ENCODE peak calls at places on chromosome 6, in four cellular contexts. P is cardiac fibroblast, D is tibial artery, V is thyroid gland. J is an unnamed sample.

GRCh38 chr6:71810880-71811279 is 75.5 kb upstream of the RIMS1 start:
- DNase-seq in V (no peak), P (no peak), D (no peak), J (no peak)

GRCh38 chr6:170347091-170347490 is 40.5 kb downstream of the FAM120B start:
- DNase-seq in V (no peak), P (no peak), D (no peak), J (no peak)

GRCh38 chr6:150755042-150755441 is 110.5 kb upstream of the MTHFD1L start:
- DNase-seq in P (no peak), V (no peak), D (no peak), J (no peak)

GRCh38 chr6:129748901-129749748 is 39.1 kb upstream of the ARHGAP18 start:
- DNase-seq in P (peak), D (no peak), V (no peak), J (no peak)

GRCh38 chr6:25118038-25118437 is 161.1 kb upstream of the CARMIL1 start:
- DNase-seq in D (no peak), P (no peak), V (no peak), J (no peak)

GRCh38 chr6:169208011-169208410 is 45.6 kb downstream of the THBS2 start:
- DNase-seq in D (no peak), P (no peak), V (no peak), J (no peak)

GRCh38 chr6:144528605-144529425 is 243.7 kb downstream of the UTRN start:
- DNase-seq in P (peak), V (no peak), D (no peak), J (no peak)

GRCh38 chr6:30441171-30441570 is 48.1 kb upstream of the HLA-E start:
- DNase-seq in D (no peak), V (no peak), P (no peak), J (no peak)

GRCh38 chr6:107113460-107114212 is 1.7 kb downstream of the BEND3 start:
- DNase-seq in V (peak), P (no peak), D (no peak), J (no peak)

GRCh38 chr6:90286884-90287488 is 9.7 kb downstream of the BACH2 start:
- DNase-seq in D (no peak), P (peak), V (peak), J (no peak)

GRCh38 chr6:12241493-12242214 is 48.5 kb upstream of the EDN1 start:
- DNase-seq in D (no peak), P (no peak), V (no peak), J (no peak)

GRCh38 chr6:15062311-15063252 is 183.3 kb upstream of the JARID2 start:
- DNase-seq in P (peak), V (no peak), D (no peak), J (no peak)

GRCh38 chr6:91781946-91782345 is 1195.1 kb upstream of the MAP3K7 start:
- DNase-seq in D (no peak), P (no peak), V (no peak), J (no peak)

GRCh38 chr6:106591111-106591825 is 38.0 kb downstream of the RTN4IP1 start:
- DNase-seq in D (no peak), V (no peak), P (peak), J (no peak)

GRCh38 chr6:16840291-16840690 is 79.0 kb upstream of the ATXN1 start:
- DNase-seq in P (no peak), V (no peak), D (no peak), J (no peak)

GRCh38 chr6:335572-335971 is 43.3 kb downstream of the DUSP22 start:
- DNase-seq in V (no peak), D (peak), P (no peak), J (no peak)

GRCh38 chr6:68211242-68211795 is 423.8 kb upstream of the ADGRB3 start:
- DNase-seq in P (peak), V (no peak), D (no peak), J (no peak)

GRCh38 chr6:114312931-114313330 is 29.9 kb downstream of the HS3ST5 start:
- DNase-seq in V (no peak), D (no peak), P (no peak), J (no peak)

GRCh38 chr6:11575408-11576033 is 38.0 kb downstream of the TMEM170B start:
- DNase-seq in D (no peak), P (peak), V (peak), J (no peak)

GRCh38 chr6:100663219-100663863 is 198.6 kb upstream of the SIM1 start:
- DNase-seq in P (peak), V (no peak), D (no peak), J (no peak)

GRCh38 chr6:114707081-114707480 is 364.3 kb upstream of the HS3ST5 start:
- DNase-seq in V (no peak), D (no peak), P (no peak), J (no peak)

GRCh38 chr6:159695984-159696383 is 2.9 kb upstream of the SOD2 start:
- DNase-seq in P (peak), D (no peak), V (no peak), J (no peak)

GRCh38 chr6:100460650-100461204 is 4.0 kb downstream of the SIM1 start:
- DNase-seq in V (no peak), D (no peak), P (no peak), J (no peak)

GRCh38 chr6:108309844-108310243 is 15.0 kb downstream of the AFG1L start:
- DNase-seq in D (no peak), P (no peak), V (no peak), J (no peak)

GRCh38 chr6:144912474-144912873 is 627.3 kb downstream of the UTRN start:
- DNase-seq in V (no peak), P (peak), D (no peak), J (no peak)

GRCh38 chr6:24273471-24273870 is 84.4 kb downstream of the DCDC2 start:
- DNase-seq in P (no peak), V (peak), D (no peak), J (no peak)

GRCh38 chr6:22164236-22164635 is 132.6 kb downstream of the PRL start:
- DNase-seq in P (no peak), V (no peak), D (no peak), J (no peak)

GRCh38 chr6:85670573-85670972 is 27.9 kb upstream of the SYNCRIP start:
- DNase-seq in D (no peak), V (no peak), P (peak), J (no peak)

GRCh38 chr6:156828280-156828703 is 51.1 kb downstream of the ARID1B start:
- DNase-seq in D (no peak), P (peak), V (no peak), J (peak)

GRCh38 chr6:152948150-152948768 is 34.6 kb downstream of the FBXO5 start:
- DNase-seq in D (no peak), V (no peak), P (peak), J (no peak)

GRCh38 chr6:149340200-149340599 is 22.7 kb downstream of the TAB2 start:
- DNase-seq in V (no peak), P (no peak), D (no peak), J (no peak)

GRCh38 chr6:136067731-136068341 is 182.3 kb downstream of the MTFR2 start:
- DNase-seq in D (no peak), P (peak), V (peak), J (no peak)

GRCh38 chr6:100366419-100366818 is 98.3 kb downstream of the SIM1 start:
- DNase-seq in D (no peak), P (peak), V (no peak), J (no peak)

GRCh38 chr6:64672131-64672530 is 1034.9 kb downstream of the EYS start:
- DNase-seq in D (no peak), V (no peak), P (no peak), J (no peak)

GRCh38 chr6:168711666-168712300 is 270.8 kb downstream of the SMOC2 start:
- DNase-seq in D (no peak), V (no peak), P (no peak), J (no peak)

GRCh38 chr6:71190809-71191208 is 97.8 kb upstream of the OGFRL1 start:
- DNase-seq in V (no peak), D (no peak), P (peak), J (no peak)

GRCh38 chr6:115945306-115945705 is 115.4 kb downstream of the FRK start:
- DNase-seq in D (no peak), P (peak), V (no peak), J (no peak)

GRCh38 chr6:166602928-166603690 is 16.6 kb upstream of the RAMACL start:
- DNase-seq in D (no peak), P (no peak), V (no peak), J (no peak)

GRCh38 chr6:166604328-166604727 is 17.9 kb upstream of the RAMACL start:
- DNase-seq in V (no peak), P (no peak), D (no peak), J (no peak)

GRCh38 chr6:166600932-166601331 is 14.5 kb upstream of the RAMACL start:
- DNase-seq in V (no peak), P (no peak), D (no peak), J (no peak)

GRCh38 chr6:166599158-166599557 is 12.7 kb upstream of the RAMACL start:
- DNase-seq in D (no peak), V (no peak), P (no peak), J (no peak)

DNA sequence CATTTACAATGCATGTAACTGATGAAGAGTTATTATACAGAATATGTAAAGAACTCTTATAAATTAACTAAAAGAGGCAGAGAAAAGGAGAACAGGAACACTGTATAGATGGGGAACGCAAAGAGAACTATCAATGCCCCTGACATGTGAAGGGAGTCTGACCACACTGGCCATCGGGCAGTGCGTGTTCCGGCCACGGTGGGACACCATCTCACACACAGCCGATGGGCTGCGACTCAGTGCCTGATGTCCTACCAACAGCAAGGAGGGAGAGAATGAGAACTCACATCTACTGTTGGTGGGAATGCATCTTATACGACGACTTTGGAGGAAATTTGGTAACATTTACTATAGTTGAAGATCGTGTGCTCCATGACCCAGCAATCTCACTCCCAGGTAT is 15.5 kb upstream of the RAMACL start:
- DNase-seq in D (no peak), P (no peak), V (no peak), J (no peak)
- TF ChIP-seq CTCF in D (no peak), P (no peak), V (no peak), J (no peak)

GRCh38 chr6:42563697-42564495 is at the start of gene UBR2:
- DNase-seq in V (peak), P (peak), D (peak), J (peak)
- TF ChIP-seq CTCF in V (peak), P (peak), D (no peak), J (peak)

GRCh38 chr6:88304515-88304914 is 138.4 kb upstream of the CNR1 start:
- DNase-seq in V (no peak), D (no peak), P (no peak), J (no peak)
- TF ChIP-seq CTCF in V (no peak), D (no peak), P (no peak), J (no peak)

DNA sequence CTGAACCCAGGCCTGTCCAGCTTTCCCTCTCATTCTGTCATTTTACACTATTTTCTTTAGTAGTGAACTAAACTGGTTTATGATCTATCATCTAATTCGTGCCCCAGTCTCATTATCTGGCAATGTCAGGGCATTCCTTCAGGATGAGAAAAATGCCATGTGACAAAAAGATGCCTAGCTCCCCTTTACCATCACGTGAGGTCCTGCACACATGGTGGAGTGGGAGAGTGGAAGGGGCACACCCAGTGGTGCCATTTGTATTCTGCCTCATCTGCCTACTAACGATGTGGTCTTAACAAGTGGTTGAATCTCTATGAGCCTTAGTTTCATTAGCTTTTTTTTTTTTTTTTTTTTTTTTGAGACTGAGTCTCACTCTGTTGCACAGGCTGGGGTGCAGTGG is 41.2 kb downstream of the CDC5L start:
- DNase-seq in D (no peak), P (no peak), V (no peak), J (no peak)
- TF ChIP-seq CTCF in D (no peak), P (no peak), V (no peak), J (no peak)

DNA sequence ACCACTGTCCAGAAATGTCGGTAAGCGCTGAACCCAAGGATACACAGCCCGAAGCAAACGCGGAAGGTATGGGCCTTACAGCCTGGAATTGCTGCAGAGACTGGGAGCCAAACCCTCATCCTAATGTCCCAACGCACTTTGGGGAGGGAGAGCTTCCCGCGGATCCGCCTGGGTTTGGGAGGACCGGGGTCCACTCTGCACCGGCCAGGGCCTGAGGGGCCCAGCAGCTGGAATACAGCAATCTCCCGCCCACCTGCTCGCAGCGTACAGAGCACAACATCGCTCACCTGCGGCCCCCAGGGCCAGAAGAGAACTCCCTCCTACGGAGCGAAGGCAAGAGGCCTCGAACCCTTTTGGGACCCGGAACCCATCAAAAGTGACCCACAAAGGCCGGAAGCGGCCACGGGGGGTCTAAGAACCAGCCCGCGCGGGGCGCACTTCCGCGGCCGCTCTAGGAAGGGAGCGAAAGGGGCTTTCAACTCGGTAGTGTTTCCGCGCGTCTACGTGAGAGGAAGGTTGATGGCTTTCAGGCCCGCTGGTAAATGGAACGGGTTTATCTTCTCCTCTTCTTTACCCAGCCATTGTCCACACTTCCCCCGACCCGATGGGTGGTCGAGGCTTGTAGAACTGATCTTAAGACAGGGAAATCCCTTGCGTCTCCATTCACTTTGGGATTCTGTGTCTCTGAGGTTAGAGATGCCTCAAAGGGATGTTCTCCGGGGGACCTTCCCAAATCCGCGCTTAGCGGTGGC is at the start of gene ZSCAN12:
- DNase-seq in P (peak), V (peak), D (peak), J (peak)
- TF ChIP-seq CTCF in P (peak), V (peak), D (peak), J (peak)

DNA sequence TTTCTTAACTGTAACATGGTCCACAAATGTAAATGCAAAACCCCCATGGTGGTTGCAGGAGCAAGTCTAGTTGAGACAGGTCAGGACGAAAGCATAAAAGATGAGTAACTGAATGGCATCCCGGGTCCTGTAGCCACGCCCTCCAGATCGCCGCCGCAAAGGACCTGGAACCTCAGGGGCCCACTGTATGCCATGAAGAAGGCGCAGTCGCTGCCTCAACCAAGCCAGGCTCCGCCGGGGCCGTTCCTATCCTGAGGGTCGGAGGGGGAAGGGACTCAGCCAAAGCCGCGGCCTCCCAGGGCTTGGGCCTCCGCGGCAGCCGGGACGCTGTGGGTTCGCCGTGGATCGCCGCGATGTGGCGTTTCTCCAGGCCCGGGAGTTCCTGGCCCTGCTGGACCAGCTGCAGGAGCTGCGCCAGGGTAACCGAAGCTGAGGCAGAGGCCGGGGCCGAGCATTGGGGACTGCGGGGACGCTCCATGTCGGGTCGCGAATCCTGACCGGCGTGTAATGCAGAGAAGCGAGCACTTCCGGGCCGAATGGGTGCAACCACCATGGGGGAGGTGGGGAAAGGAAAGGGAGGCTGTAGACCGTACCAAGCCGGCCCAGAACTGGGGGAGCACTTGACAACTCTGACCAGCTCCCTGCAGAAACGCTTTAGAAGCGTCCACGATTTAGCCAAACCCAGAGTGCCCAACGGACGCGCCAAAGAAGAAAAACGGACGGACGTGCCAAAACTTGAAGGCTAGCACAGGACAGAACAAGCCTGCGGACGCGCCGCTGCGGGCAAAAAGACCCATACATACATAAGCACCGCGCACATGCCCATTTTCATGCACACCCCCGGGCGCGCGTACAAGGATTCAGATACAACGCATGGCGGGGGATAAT is 11.1 kb downstream of the RPL7L1 start:
- DNase-seq in V (peak), P (peak), D (peak), J (peak)
- TF ChIP-seq CTCF in V (no peak), P (no peak), D (no peak), J (no peak)

GRCh38 chr6:126335210-126335609 is 4.7 kb upstream of the CENPW start:
- DNase-seq in D (no peak), P (no peak), V (no peak), J (no peak)
- TF ChIP-seq CTCF in D (no peak), P (no peak), V (no peak), J (no peak)

GRCh38 chr6:163149535-163149848 is 265.0 kb upstream of the QKI start:
- DNase-seq in D (no peak), P (no peak), V (no peak), J (no peak)

GRCh38 chr6:163148781-163149534 is 265.6 kb upstream of the QKI start:
- DNase-seq in D (no peak), P (no peak), V (no peak), J (no peak)

GRCh38 chr6:163151212-163151611 is 263.3 kb upstream of the QKI start:
- DNase-seq in V (no peak), P (no peak), D (no peak), J (no peak)

GRCh38 chr6:163146036-163146435 is 268.5 kb upstream of the QKI start:
- DNase-seq in D (no peak), P (no peak), V (no peak), J (no peak)

GRCh38 chr6:163147988-163148387 is 266.5 kb upstream of the QKI start:
- DNase-seq in P (peak), D (no peak), V (no peak), J (no peak)
- TF ChIP-seq CTCF in P (no peak), D (no peak), V (no peak), J (no peak)

GRCh38 chr6:165244524-165245247 is 64.7 kb downstream of the C6orf118 start:
- DNase-seq in V (no peak), P (no peak), D (no peak), J (no peak)

GRCh38 chr6:165249808-165250207 is 59.6 kb downstream of the C6orf118 start:
- DNase-seq in P (no peak), D (no peak), V (no peak), J (no peak)

GRCh38 chr6:165243801-165244200 is 65.6 kb downstream of the C6orf118 start:
- DNase-seq in D (no peak), P (no peak), V (no peak), J (no peak)

GRCh38 chr6:165245287-165245686 is 64.1 kb downstream of the C6orf118 start:
- DNase-seq in V (no peak), D (no peak), P (peak), J (no peak)

DNA sequence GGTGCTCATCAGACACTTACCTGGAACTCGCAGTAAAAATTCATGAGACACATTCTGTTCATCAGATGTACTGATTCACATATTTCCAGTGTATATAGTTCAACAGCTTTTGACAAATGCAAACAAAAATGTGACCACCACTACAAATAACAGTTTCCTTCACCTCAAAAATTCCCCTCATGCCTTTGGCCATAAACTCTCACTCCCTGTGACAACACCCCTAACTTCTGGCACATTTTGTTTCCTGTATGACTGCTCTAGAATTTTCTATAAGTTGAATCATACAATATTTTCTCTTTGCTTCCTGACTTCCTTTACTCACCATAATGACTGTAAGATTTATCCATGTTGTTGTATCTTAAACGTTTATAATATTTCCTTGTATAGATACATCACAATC is 63.7 kb downstream of the C6orf118 start:
- DNase-seq in P (peak), V (no peak), D (no peak), J (no peak)
- TF ChIP-seq CTCF in P (no peak), V (no peak), D (no peak), J (no peak)